ENCODE peak calls at places on chromosome 15, in five cellular contexts. I is cerebellar nuclear complex; D is NCI-H82; P is stimulated activated CD4-positive, alpha-beta T cell treated with anti-CD3 and anti-CD28 coated beads, Interleukin-1b, Interleukin-23, amount 100 ng/mL, for 24 hours; G is activated CD8-positive, alpha-beta T cell treated with anti-CD3 and anti-CD28 coated beads, Interleukin-2, amount 10 ng/mL, durations not matched to agents 7 days and 5 days. Y is an unnamed sample.

GRCh38 chr15:77654975-77655374 is 22.3 kb upstream of the LINGO1 start:
- DNase-seq in I (no peak), D (peak; percentile 76), P (no peak), G (no peak), Y (no peak)

GRCh38 chr15:29680806-29681485 is 141.3 kb downstream of the TJP1 start:
- DNase-seq in I (no peak), D (no peak), P (no peak), G (no peak), Y (no peak)

GRCh38 chr15:68302729-68303128 is 25.2 kb downstream of the FEM1B start:
- DNase-seq in I (no peak), D (no peak), P (no peak), G (peak; percentile 19), Y (no peak)

GRCh38 chr15:48617619-48618018 is 27.9 kb downstream of the FBN1 start:
- DNase-seq in I (no peak), D (no peak), P (no peak), G (no peak), Y (no peak)

GRCh38 chr15:75578206-75578947 is 738 bp downstream of the PTPN9 start:
- DNase-seq in I (no peak), D (peak; percentile 48), P (no peak), G (peak; percentile 40), Y (no peak)

GRCh38 chr15:79168922-79169322 is 78.3 kb upstream of the RASGRF1 start:
- DNase-seq in I (no peak), D (peak; percentile 34), P (no peak), G (no peak), Y (peak; percentile 60)

GRCh38 chr15:42137461-42138261 is 18.8 kb downstream of the PLA2G4F start:
- DNase-seq in I (no peak), D (peak; percentile 81), P (no peak), G (peak; percentile 50), Y (peak; percentile 21)

GRCh38 chr15:78620021-78620838 is 566 bp downstream of the CHRNA3 start:
- DNase-seq in I (no peak), D (peak; percentile 75), P (no peak), G (no peak), Y (no peak)

GRCh38 chr15:48191574-48192225 is at the start of gene CTXN2:
- DNase-seq in I (no peak), D (peak; percentile 39), P (no peak), G (no peak), Y (no peak)

GRCh38 chr15:90174140-90174891 is 26.8 kb upstream of the SEMA4B start:
- DNase-seq in I (no peak), D (peak; percentile 42), P (no peak), G (no peak), Y (peak; percentile 94)

GRCh38 chr15:55334997-55335396 is 16.0 kb downstream of the PIGB start:
- DNase-seq in I (no peak), D (no peak), P (no peak), G (no peak), Y (no peak)

GRCh38 chr15:65612616-65612946 is 1.6 kb upstream of the INTS14 start:
- DNase-seq in I (no peak), D (peak; percentile 23), P (no peak), G (no peak), Y (no peak)

GRCh38 chr15:79572691-79573340 is 140.7 kb downstream of the MINAR1 start:
- DNase-seq in I (no peak), D (no peak), P (no peak), G (no peak), Y (no peak)

GRCh38 chr15:60370804-60371700 is 26.7 kb downstream of the ANXA2 start:
- DNase-seq in I (no peak), D (no peak), P (no peak), G (no peak), Y (no peak)

GRCh38 chr15:81216411-81216810 is 19.7 kb downstream of the IL16 start:
- DNase-seq in I (no peak), D (no peak), P (no peak), G (no peak), Y (no peak)

GRCh38 chr15:56086566-56086965 is 93.2 kb upstream of the NEDD4 start:
- DNase-seq in I (no peak), D (no peak), P (no peak), G (no peak), Y (no peak)

GRCh38 chr15:48996276-48996675 is 32.6 kb upstream of the SHC4 start:
- DNase-seq in I (no peak), D (no peak), P (no peak), G (no peak), Y (no peak)

GRCh38 chr15:53251523-53251922 is 461.4 kb upstream of the ONECUT1 start:
- DNase-seq in I (no peak), D (no peak), P (no peak), G (no peak), Y (no peak)

GRCh38 chr15:83312046-83312445 is 27.6 kb upstream of the BNC1 start:
- DNase-seq in I (no peak), D (no peak), P (no peak), G (no peak), Y (no peak)

GRCh38 chr15:56918907-56919707 is 663 bp downstream of the TCF12 start:
- DNase-seq in I (no peak), D (peak; percentile 69), P (peak; percentile 45), G (peak; percentile 60), Y (no peak)

GRCh38 chr15:52383100-52383588 is 87.5 kb upstream of the MYO5C start:
- DNase-seq in I (no peak), D (no peak), P (no peak), G (no peak), Y (no peak)

GRCh38 chr15:27244047-27244446 is 273.1 kb downstream of the GABRG3 start:
- DNase-seq in I (no peak), D (no peak), P (no peak), G (no peak), Y (no peak)

GRCh38 chr15:68620721-68621528 is 42.1 kb downstream of the CORO2B start:
- DNase-seq in I (no peak), D (peak; percentile 95), P (no peak), G (no peak), Y (no peak)

GRCh38 chr15:57563416-57563815 is 28.3 kb upstream of the MYZAP start:
- DNase-seq in I (no peak), D (no peak), P (no peak), G (no peak), Y (no peak)

GRCh38 chr15:98734472-98735284 is 86.3 kb downstream of the IGF1R start:
- DNase-seq in I (no peak), D (peak; percentile 17), P (no peak), G (no peak), Y (no peak)

GRCh38 chr15:34046471-34047145 is 7.6 kb upstream of the AVEN start:
- DNase-seq in I (no peak), D (no peak), P (no peak), G (no peak), Y (no peak)

GRCh38 chr15:84764989-84765388 is 16.6 kb downstream of the ZNF592 start:
- DNase-seq in I (no peak), D (no peak), P (no peak), G (no peak), Y (no peak)

GRCh38 chr15:42102646-42103235 is 8.4 kb upstream of the PLA2G4D start:
- DNase-seq in I (no peak), D (no peak), P (no peak), G (no peak), Y (peak; percentile 93)

GRCh38 chr15:79804833-79805232 is 92.0 kb downstream of the MTHFS start:
- DNase-seq in I (no peak), D (no peak), P (no peak), G (no peak), Y (no peak)

GRCh38 chr15:67064607-67065530 is 533 bp upstream of the SMAD3 start:
- DNase-seq in I (no peak), D (peak; percentile 60), P (no peak), G (peak; percentile 38), Y (no peak)

GRCh38 chr15:82297546-82297945 is 34.9 kb downstream of the SAXO2 start:
- DNase-seq in I (no peak), D (no peak), P (no peak), G (no peak), Y (no peak)

GRCh38 chr15:100114526-100114925 is 227.2 kb downstream of the ADAMTS17 start:
- DNase-seq in I (no peak), D (no peak), P (no peak), G (no peak), Y (no peak)

GRCh38 chr15:68256675-68257450 is 20.7 kb upstream of the FEM1B start:
- DNase-seq in I (no peak), D (no peak), P (peak; percentile 65), G (peak; percentile 65), Y (no peak)

GRCh38 chr15:64133619-64134018 is 17.9 kb upstream of the SNX22 start:
- DNase-seq in I (no peak), D (no peak), P (no peak), G (no peak), Y (no peak)

GRCh38 chr15:37801529-37801928 is 132.9 kb upstream of the TMCO5A start:
- DNase-seq in I (no peak), D (peak; percentile 18), P (no peak), G (no peak), Y (no peak)

GRCh38 chr15:62344806-62345539 is 179.9 kb upstream of the C2CD4B start:
- DNase-seq in I (no peak), D (peak; percentile 78), P (peak; percentile 32), G (peak; percentile 74), Y (no peak)

GRCh38 chr15:31598620-31599019 is 272.0 kb downstream of the KLF13 start:
- DNase-seq in I (no peak), D (peak; percentile 36), P (no peak), G (no peak), Y (no peak)

GRCh38 chr15:83285284-83285978 is 967 bp upstream of the BNC1 start:
- DNase-seq in I (no peak), D (no peak), P (no peak), G (no peak), Y (no peak)

GRCh38 chr15:39682366-39682765 is 100.3 kb downstream of the FSIP1 start:
- DNase-seq in I (no peak), D (no peak), P (no peak), G (no peak), Y (no peak)

Y was measured in chondrocyte.